ENCODE peak calls at places on chromosomes 16 and 17, in eight cellular contexts. W, B, I, P, H, V, N and D are unnamed samples.

GRCh38 chr16:26795184-26795583 is 271.5 kb upstream of the C16orf82 start:
- DNase-seq in P (no peak), W (no peak), H (no peak), I (no peak), N (no peak), B (no peak), V (peak), D (peak)

GRCh38 chr17:81831563-81831956 is 1.5 kb downstream of the MCRIP1 start:
- DNase-seq in H (no peak), W (no peak), N (no peak), B (no peak), V (peak), I (no peak), P (no peak), D (no peak)

GRCh38 chr16:86048221-86048620 is 149.3 kb downstream of the IRF8 start:
- DNase-seq in I (no peak), W (no peak), N (no peak), H (no peak), B (no peak), V (no peak), P (no peak), D (no peak)

GRCh38 chr17:79192503-79193500 is 118.2 kb downstream of the ENGASE start:
- DNase-seq in P (peak), W (no peak), N (no peak), B (no peak), H (no peak), I (no peak), V (peak), D (no peak)

GRCh38 chr17:37813753-37814152 is 68.9 kb upstream of the HNF1B start:
- DNase-seq in H (no peak), I (peak), W (no peak), N (peak), B (no peak), V (no peak), P (peak), D (peak)

GRCh38 chr17:3635474-3636153 is 436 bp downstream of the SHPK start:
- DNase-seq in V (no peak), I (no peak), P (no peak), W (no peak), B (no peak), N (peak), H (no peak), D (no peak)

GRCh38 chr16:4891886-4892216 is 44.6 kb downstream of the UBN1 start:
- DNase-seq in N (no peak), I (no peak), H (no peak), B (no peak), W (no peak), V (no peak), P (no peak), D (no peak)

GRCh38 chr17:81250286-81251090 is 11.4 kb downstream of the NDUFAF8 start:
- DNase-seq in N (no peak), I (no peak), V (peak), B (no peak), H (no peak), P (no peak), W (no peak), D (no peak)

GRCh38 chr16:83653785-83654184 is 154.0 kb upstream of the HSBP1 start:
- DNase-seq in P (peak), B (no peak), N (no peak), I (peak), V (no peak), H (no peak), W (no peak), D (no peak)